ENCODE peak calls at places on chromosomes 1 and 21, in ten cellular contexts. W is cardiac muscle cell, V is thyroid gland, M is ascending aorta, E is neural progenitor cell, K is psoas muscle, X is fibroblast of lung, Q is left ventricle myocardium inferior, L is transverse colon, N is body of pancreas. O is an unnamed sample. For H3K27me3, the result is how much of the 10 kb centered on the place peaks cover.

GRCh38 chr1:156839426-156840109 is 19.3 kb downstream of the INSRR start:
- DNase-seq in K (no peak), W (no peak), Q (no peak), X (no peak), N (no peak), L (no peak), E (peak), V (no peak), M (no peak), O (no peak)

GRCh38 chr1:244559561-244559960 is 93.4 kb upstream of the DESI2 start:
- DNase-seq in V (no peak), M (no peak), N (no peak), E (no peak), W (no peak), K (no peak), X (no peak), L (no peak), Q (no peak), O (no peak)

GRCh38 chr1:115761601-115762302 is 6.8 kb downstream of the CASQ2 start:
- DNase-seq in V (no peak), N (no peak), E (no peak), W (no peak), L (no peak), M (no peak), X (peak), Q (no peak), K (no peak), O (no peak)

GRCh38 chr1:84972377-84972987 is 24.4 kb downstream of the MCOLN2 start:
- DNase-seq in M (no peak), Q (no peak), K (no peak), V (no peak), E (no peak), L (no peak), X (no peak), N (no peak), W (no peak), O (no peak)

GRCh38 chr1:199794105-199794863 is 233.2 kb upstream of the NR5A2 start:
- DNase-seq in Q (no peak), E (no peak), W (no peak), X (peak), L (no peak), K (no peak), M (no peak), N (peak), V (no peak), O (no peak)

GRCh38 chr21:20527691-20528090 is 470.5 kb upstream of the NCAM2 start:
- DNase-seq in M (no peak), L (no peak), Q (no peak), N (no peak), V (no peak), X (no peak), K (no peak), W (no peak), E (no peak), O (no peak)

GRCh38 chr1:39250460-39251240 is 46.2 kb downstream of the MACF1 start:
- DNase-seq in E (no peak), V (no peak), Q (no peak), X (peak), M (no peak), W (no peak), N (no peak), K (no peak), L (no peak), O (no peak)

GRCh38 chr1:206832352-206832751 is 33.1 kb upstream of the IL20 start:
- DNase-seq in L (no peak), V (no peak), K (no peak), M (no peak), E (no peak), W (no peak), N (no peak), Q (no peak), X (no peak), O (no peak)

GRCh38 chr1:20110679-20111078 is 8.7 kb downstream of the PLA2G2D start:
- DNase-seq in L (no peak), V (no peak), W (no peak), X (peak), Q (no peak), K (no peak), M (no peak), E (no peak), N (no peak), O (no peak)

GRCh38 chr1:8121261-8122159 is 95.4 kb upstream of the ERRFI1 start:
- DNase-seq in Q (no peak), K (no peak), X (peak), V (peak), E (no peak), L (peak), W (peak), N (peak), M (peak), O (peak)

GRCh38 chr1:70966018-70966638 is 81.5 kb downstream of the PTGER3 start:
- DNase-seq in Q (no peak), X (peak), E (no peak), N (no peak), W (no peak), V (no peak), M (no peak), K (no peak), L (no peak), O (no peak)

GRCh38 chr1:108505766-108506075 is 54.2 kb upstream of the EEIG2 start:
- DNase-seq in E (no peak), L (no peak), N (no peak), X (no peak), W (no peak), Q (no peak), K (no peak), V (no peak), M (no peak), O (no peak)

GRCh38 chr1:67534627-67535065 is 104.4 kb upstream of the SERBP1 start:
- DNase-seq in E (no peak), Q (no peak), N (no peak), L (no peak), V (no peak), W (no peak), M (no peak), X (peak), K (no peak), O (no peak)

DNA sequence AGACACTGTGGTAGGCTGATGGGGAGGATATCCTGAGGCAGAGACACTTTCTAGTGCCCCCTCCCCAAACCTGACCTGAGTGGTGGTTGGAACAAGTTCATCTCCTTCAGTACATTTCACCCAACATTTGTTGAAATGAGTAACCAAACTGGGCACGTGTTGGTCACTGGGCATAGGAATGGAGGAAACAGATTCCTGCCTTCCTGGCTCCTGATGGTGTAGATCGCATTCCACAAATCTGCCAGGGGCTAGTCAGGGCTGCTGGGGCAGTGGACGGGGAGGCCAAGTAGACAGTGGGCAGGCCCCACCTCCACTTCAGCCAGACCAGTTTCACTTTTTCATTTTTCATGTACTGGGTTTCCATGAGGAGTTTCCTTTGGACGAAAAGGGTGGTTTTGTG is 16.5 kb upstream of the ALX3 start:
- DNase-seq in M (no peak), E (no peak), Q (no peak), L (no peak), W (no peak), N (peak), X (no peak), V (no peak), K (peak), O (no peak)
- H3K27me3 ChIP-seq in M (under half), E (half or more), Q (half or more), L (half or more), W (half or more), N (under half), X (under half), V (under half), K (half or more), O (under half)

GRCh38 chr1:151504759-151505158 is 6.4 kb upstream of the CGN start:
- DNase-seq in W (no peak), L (no peak), K (no peak), M (no peak), E (no peak), V (no peak), N (no peak), Q (no peak), X (no peak), O (no peak)
- H3K27me3 ChIP-seq in W (under half), L (under half), K (under half), M (under half), E (under half), V (under half), N (under half), Q (under half), X (under half), O (under half)

GRCh38 chr1:166969074-166969677 is 6.2 kb downstream of the ILDR2 start:
- DNase-seq in N (no peak), E (no peak), L (no peak), X (no peak), M (no peak), Q (no peak), V (no peak), W (no peak), K (no peak), O (no peak)

GRCh38 chr1:166972193-166972592 is 3.1 kb downstream of the ILDR2 start:
- DNase-seq in M (no peak), W (no peak), K (no peak), N (no peak), L (no peak), Q (no peak), X (no peak), E (no peak), V (no peak), O (no peak)

GRCh38 chr1:166972827-166973226 is 2.5 kb downstream of the ILDR2 start:
- DNase-seq in L (no peak), X (no peak), Q (no peak), W (peak), V (no peak), N (no peak), E (peak), K (no peak), M (no peak), O (no peak)

GRCh38 chr1:166974647-166975345 is 544 bp downstream of the ILDR2 start:
- DNase-seq in X (no peak), M (no peak), Q (no peak), E (peak), L (no peak), K (no peak), N (no peak), V (peak), W (no peak), O (no peak)

GRCh38 chr1:166971252-166971651 is 4.1 kb downstream of the ILDR2 start:
- DNase-seq in V (no peak), K (no peak), N (no peak), E (peak), M (no peak), W (no peak), Q (no peak), L (no peak), X (no peak), O (no peak)
- H3K27me3 ChIP-seq in V (under half), K (under half), N (under half), E (under half), M (under half), W (under half), Q (half or more), L (half or more), X (under half), O (under half)

GRCh38 chr1:180311011-180311730 is 81.1 kb downstream of the LHX4 start:
- DNase-seq in W (no peak), Q (no peak), K (no peak), V (no peak), L (no peak), N (no peak), E (no peak), X (no peak), M (no peak), O (no peak)
- H3K27me3 ChIP-seq in W (under half), Q (under half), K (under half), V (under half), L (under half), N (under half), E (under half), X (under half), M (under half), O (under half)

GRCh38 chr1:230609208-230609607 is 33.1 kb upstream of the COG2 start:
- DNase-seq in Q (no peak), X (no peak), L (no peak), E (no peak), W (no peak), V (no peak), M (no peak), N (peak), K (no peak), O (peak)
- H3K27me3 ChIP-seq in Q (under half), X (under half), L (under half), E (under half), W (under half), V (under half), M (under half), N (under half), K (under half), O (under half)

DNA sequence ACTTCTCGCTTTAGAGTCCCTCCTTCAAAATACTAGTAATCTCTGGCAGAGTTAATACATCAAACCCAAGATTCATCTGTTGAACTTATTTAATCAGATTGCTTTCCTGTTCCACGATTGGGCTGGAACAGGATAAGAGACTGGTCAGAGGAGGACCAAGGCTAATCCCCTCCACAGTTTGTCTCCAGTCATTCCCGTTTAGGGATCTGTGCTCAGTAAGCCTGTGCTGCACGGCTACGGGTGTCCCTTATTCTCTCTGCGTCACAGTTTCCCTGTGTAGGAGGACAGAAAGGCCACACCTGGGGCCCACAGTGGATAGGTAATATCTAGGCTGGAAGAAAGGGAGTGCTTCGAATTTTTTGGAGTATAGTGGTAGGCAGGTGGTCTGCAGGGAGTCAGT is 16.5 kb upstream of the NUAK2 start:
- DNase-seq in E (no peak), M (no peak), X (no peak), L (no peak), W (no peak), Q (no peak), K (no peak), V (no peak), N (no peak), O (no peak)
- H3K27me3 ChIP-seq in E (under half), M (under half), X (under half), L (under half), W (under half), Q (under half), K (under half), V (under half), N (under half), O (under half)

DNA sequence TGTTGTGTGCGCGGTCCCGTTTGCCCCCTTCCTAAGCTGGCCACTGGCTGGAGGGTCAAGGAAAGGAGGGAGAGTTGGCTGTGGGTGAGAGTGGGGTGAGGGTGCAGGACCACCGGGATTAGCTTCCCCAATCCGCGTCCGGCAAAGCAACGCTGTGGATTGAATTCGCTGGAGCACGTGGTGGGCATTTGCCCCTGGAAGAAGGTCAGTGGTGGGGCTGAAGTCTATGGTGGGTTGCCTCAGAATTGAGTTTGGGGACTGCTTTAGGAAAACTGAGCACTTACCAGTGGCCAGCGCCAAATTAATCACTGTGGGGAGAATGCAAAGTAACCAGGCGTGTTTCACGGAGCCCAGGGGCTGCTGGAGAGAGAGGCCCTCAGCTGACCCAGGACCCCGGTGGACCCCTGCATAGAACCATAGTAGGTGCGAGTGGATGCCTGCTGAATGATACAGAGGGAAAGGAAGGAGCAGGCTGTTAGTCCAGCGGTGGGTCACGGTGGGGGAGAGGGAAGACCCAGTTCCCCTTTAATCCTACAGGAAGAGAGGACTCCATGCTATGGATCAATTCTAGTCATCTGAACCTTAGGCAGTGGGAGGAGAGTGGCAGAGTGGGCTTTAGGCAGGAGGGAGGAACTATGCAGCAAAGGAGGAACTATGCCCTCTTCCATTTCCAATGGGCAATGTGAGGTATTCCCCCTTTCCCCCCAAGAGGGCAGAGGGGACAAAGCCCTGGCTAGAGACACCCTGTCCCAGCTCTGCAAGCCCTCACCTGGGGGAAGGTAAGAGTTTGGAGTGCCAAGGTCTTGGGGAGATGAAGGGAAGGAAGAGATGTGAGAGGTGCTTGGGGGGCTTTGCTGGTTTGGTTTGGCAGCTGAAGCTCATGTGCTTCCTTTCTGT is 1.2 kb downstream of the TNFRSF8 start:
- DNase-seq in V (no peak), M (no peak), E (no peak), W (no peak), L (no peak), N (no peak), K (no peak), Q (no peak), X (no peak), O (no peak)
- H3K27me3 ChIP-seq in V (under half), M (under half), E (half or more), W (half or more), L (half or more), N (under half), K (half or more), Q (half or more), X (under half), O (under half)

DNA sequence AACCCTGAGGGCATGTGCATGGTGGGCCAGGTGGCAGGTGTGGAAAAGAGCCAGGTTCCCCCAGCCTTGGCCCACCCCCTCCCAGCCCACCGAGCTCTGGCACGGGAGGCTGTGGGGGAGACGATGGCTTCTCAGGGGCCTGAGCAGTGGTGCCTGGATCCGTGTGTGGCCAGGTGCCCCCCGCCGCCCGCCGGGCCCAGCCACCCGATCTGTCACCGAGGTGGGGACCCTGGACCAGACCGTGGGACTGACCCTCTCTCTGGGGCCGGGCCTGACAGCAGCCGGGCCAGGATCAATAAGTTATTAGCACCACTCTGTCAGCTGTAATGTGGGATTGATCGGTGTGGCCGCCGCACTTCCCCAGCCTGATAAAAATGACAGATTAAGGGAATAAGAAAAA is 13.8 kb downstream of the SAMD11 start:
- DNase-seq in Q (no peak), M (no peak), V (no peak), L (no peak), X (no peak), N (no peak), E (no peak), W (no peak), K (no peak), O (no peak)
- H3K27me3 ChIP-seq in Q (half or more), M (under half), V (under half), L (half or more), X (under half), N (under half), E (half or more), W (under half), K (half or more), O (under half)

GRCh38 chr1:77267035-77267434 is 14.8 kb upstream of the AK5 start:
- DNase-seq in K (no peak), W (no peak), E (no peak), L (no peak), V (no peak), X (no peak), N (no peak), Q (no peak), M (no peak), O (no peak)
- H3K27me3 ChIP-seq in K (under half), W (under half), E (under half), L (under half), V (under half), X (under half), N (under half), Q (under half), M (under half), O (under half)

DNA sequence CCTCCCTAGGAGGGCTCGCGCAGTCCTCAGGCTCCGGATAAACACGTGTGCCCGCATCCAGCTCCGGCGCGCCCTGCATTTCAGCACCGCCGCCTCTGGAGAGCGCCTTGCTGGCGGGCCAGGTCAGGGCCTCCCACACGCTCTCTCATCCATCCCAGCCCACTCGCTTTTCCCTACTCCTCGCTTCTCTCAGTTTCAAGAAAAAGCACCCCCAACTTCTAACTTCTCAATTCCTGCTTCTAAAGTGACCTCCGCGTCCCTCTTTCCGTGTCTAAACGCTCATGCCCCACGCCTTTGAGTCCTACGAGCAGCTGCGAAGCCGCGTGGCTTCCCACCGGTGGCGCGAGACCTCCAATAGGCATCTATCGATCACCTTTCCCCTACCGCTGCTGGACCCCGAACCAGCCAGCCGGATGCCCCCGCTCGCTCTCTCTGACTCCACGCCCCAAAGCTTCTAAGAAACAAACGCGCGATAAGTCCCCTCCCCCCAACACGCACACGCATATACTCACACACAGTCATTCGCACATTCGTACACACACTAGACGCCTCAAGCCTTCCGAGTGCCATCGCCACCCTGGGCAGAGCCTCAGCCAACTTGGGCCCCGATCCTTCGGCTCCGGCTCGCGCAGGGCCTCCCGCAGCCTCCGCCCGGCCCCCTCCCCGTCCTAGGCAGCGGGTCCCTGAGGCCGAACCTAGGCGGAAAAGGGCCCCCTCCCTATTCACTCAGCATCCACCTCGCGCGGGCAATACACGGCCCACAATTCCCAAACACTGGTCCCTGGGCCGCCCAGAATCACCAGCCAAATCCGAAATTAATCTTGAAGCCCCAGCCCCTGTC is 1.1 kb downstream of the NMNAT2 start:
- DNase-seq in Q (peak), V (peak), L (peak), M (peak), E (peak), X (peak), N (peak), K (peak), W (peak), O (peak)
- H3K27me3 ChIP-seq in Q (half or more), V (under half), L (half or more), M (under half), E (under half), X (under half), N (under half), K (half or more), W (half or more), O (under half)

O was measured in adrenal gland.